ENCODE peak calls at places on chromosomes 7 and 10, in ten cellular contexts. One of them, this sample, is unnamed.

GRCh38 chr10:57806675-57807074 is 461.0 kb downstream of the IPMK start:
- DNase-seq in ecto neural progenitor cell: no peak
- DNase-seq in neuronal stem cell: no peak
- DNase-seq in SW480: no peak
- DNase-seq in hippocampal formation: no peak
- DNase-seq in CD8-positive, alpha-beta T cell: no peak
- DNase-seq in tibial nerve: no peak
- DNase-seq in GM06990: no peak
- DNase-seq in HFFc6: no peak
- DNase-seq in iPS-NIHi11: no peak
- DNase-seq in this sample: no peak

GRCh38 chr10:3811331-3811870 is 26.4 kb upstream of the KLF6 start:
- DNase-seq in iPS-NIHi11: no peak
- DNase-seq in GM06990: peak
- DNase-seq in tibial nerve: peak
- DNase-seq in HFFc6: no peak
- DNase-seq in SW480: peak
- DNase-seq in neuronal stem cell: no peak
- DNase-seq in ecto neural progenitor cell: no peak
- DNase-seq in hippocampal formation: no peak
- DNase-seq in CD8-positive, alpha-beta T cell: no peak
- DNase-seq in this sample: no peak

GRCh38 chr7:141860207-141860606 is 18.9 kb upstream of the PRSS37 start:
- DNase-seq in ecto neural progenitor cell: no peak
- DNase-seq in CD8-positive, alpha-beta T cell: no peak
- DNase-seq in hippocampal formation: no peak
- DNase-seq in GM06990: no peak
- DNase-seq in iPS-NIHi11: no peak
- DNase-seq in SW480: no peak
- DNase-seq in HFFc6: no peak
- DNase-seq in tibial nerve: no peak
- DNase-seq in neuronal stem cell: no peak
- DNase-seq in this sample: no peak

GRCh38 chr7:103299660-103300059 is 2.4 kb downstream of the PMPCB start:
- DNase-seq in SW480: no peak
- DNase-seq in iPS-NIHi11: no peak
- DNase-seq in GM06990: no peak
- DNase-seq in HFFc6: no peak
- DNase-seq in tibial nerve: no peak
- DNase-seq in hippocampal formation: no peak
- DNase-seq in ecto neural progenitor cell: no peak
- DNase-seq in CD8-positive, alpha-beta T cell: no peak
- DNase-seq in neuronal stem cell: no peak
- DNase-seq in this sample: no peak

GRCh38 chr10:22251751-22252285 is 34.0 kb upstream of the EBLN1 start:
- DNase-seq in GM06990: peak
- DNase-seq in CD8-positive, alpha-beta T cell: peak
- DNase-seq in SW480: peak
- DNase-seq in hippocampal formation: peak
- DNase-seq in ecto neural progenitor cell: peak
- DNase-seq in iPS-NIHi11: peak
- DNase-seq in HFFc6: no peak
- DNase-seq in neuronal stem cell: peak
- DNase-seq in tibial nerve: peak
- DNase-seq in this sample: peak

GRCh38 chr10:2978111-2978510 is 89.2 kb upstream of the PFKP start:
- DNase-seq in hippocampal formation: peak
- DNase-seq in HFFc6: peak
- DNase-seq in GM06990: no peak
- DNase-seq in neuronal stem cell: peak
- DNase-seq in CD8-positive, alpha-beta T cell: no peak
- DNase-seq in tibial nerve: no peak
- DNase-seq in SW480: peak
- DNase-seq in iPS-NIHi11: peak
- DNase-seq in ecto neural progenitor cell: no peak
- DNase-seq in this sample: no peak

GRCh38 chr10:112927980-112928379 is 22.1 kb upstream of the TCF7L2 start:
- DNase-seq in HFFc6: no peak
- DNase-seq in hippocampal formation: no peak
- DNase-seq in GM06990: no peak
- DNase-seq in neuronal stem cell: no peak
- DNase-seq in ecto neural progenitor cell: no peak
- DNase-seq in iPS-NIHi11: no peak
- DNase-seq in CD8-positive, alpha-beta T cell: no peak
- DNase-seq in SW480: no peak
- DNase-seq in tibial nerve: no peak
- DNase-seq in this sample: no peak

GRCh38 chr7:155750255-155751125 is 61.8 kb downstream of the SHH start:
- DNase-seq in SW480: no peak
- DNase-seq in tibial nerve: no peak
- DNase-seq in CD8-positive, alpha-beta T cell: no peak
- DNase-seq in GM06990: no peak
- DNase-seq in hippocampal formation: no peak
- DNase-seq in iPS-NIHi11: no peak
- DNase-seq in HFFc6: no peak
- DNase-seq in ecto neural progenitor cell: no peak
- DNase-seq in neuronal stem cell: no peak
- DNase-seq in this sample: no peak

GRCh38 chr7:114924066-114924712 is 2.3 kb downstream of the MDFIC start:
- DNase-seq in CD8-positive, alpha-beta T cell: no peak
- DNase-seq in iPS-NIHi11: no peak
- DNase-seq in neuronal stem cell: no peak
- DNase-seq in tibial nerve: no peak
- DNase-seq in HFFc6: no peak
- DNase-seq in ecto neural progenitor cell: no peak
- DNase-seq in SW480: no peak
- DNase-seq in GM06990: no peak
- DNase-seq in hippocampal formation: no peak
- DNase-seq in this sample: no peak

GRCh38 chr7:80876894-80877414 is 41.9 kb downstream of the SEMA3C start:
- DNase-seq in SW480: no peak
- DNase-seq in HFFc6: peak
- DNase-seq in GM06990: no peak
- DNase-seq in tibial nerve: no peak
- DNase-seq in hippocampal formation: no peak
- DNase-seq in neuronal stem cell: no peak
- DNase-seq in ecto neural progenitor cell: no peak
- DNase-seq in iPS-NIHi11: no peak
- DNase-seq in CD8-positive, alpha-beta T cell: no peak
- DNase-seq in this sample: no peak